ENCODE peak calls at places on chromosome 18, in six cellular contexts. L is small intestine, T is lung, E is pancreas, M is K562, R is spleen. W is an unnamed sample.

GRCh38 chr18:74499633-74500032 is 3.5 kb downstream of the CNDP2 start:
- DNase-seq in L (peak), T (peak), E (peak), M (peak), R (peak), W (peak)

GRCh38 chr18:33201509-33201926 is 239.0 kb downstream of the CCDC178 start:
- DNase-seq in L (peak), T (no peak), E (no peak), M (no peak), R (no peak), W (peak)

GRCh38 chr18:25915907-25916306 is 174.5 kb downstream of the SS18 start:
- DNase-seq in L (no peak), T (no peak), E (no peak), M (no peak), R (no peak), W (no peak)

GRCh38 chr18:11747731-11748130 is 58.7 kb downstream of the GNAL start:
- DNase-seq in L (no peak), T (no peak), E (no peak), M (no peak), R (no peak), W (no peak)

GRCh38 chr18:70493461-70493860 is 204.6 kb downstream of the SOCS6 start:
- DNase-seq in L (no peak), T (no peak), E (no peak), M (no peak), R (no peak), W (no peak)

GRCh38 chr18:78562446-78563020 is 417.1 kb upstream of the SALL3 start:
- DNase-seq in L (no peak), T (no peak), E (no peak), M (no peak), R (no peak), W (no peak)

GRCh38 chr18:76336241-76336640 is 158.8 kb downstream of the ZNF516 start:
- DNase-seq in L (no peak), T (no peak), E (no peak), M (no peak), R (no peak), W (no peak)

GRCh38 chr18:46916551-46917107 is 678 bp downstream of the PIAS2 start:
- DNase-seq in L (peak), T (no peak), E (no peak), M (no peak), R (no peak), W (peak)

GRCh38 chr18:58496231-58496630 is 132.7 kb downstream of the ALPK2 start:
- DNase-seq in L (no peak), T (no peak), E (no peak), M (no peak), R (no peak), W (no peak)

GRCh38 chr18:74453642-74454198 is 3.4 kb downstream of the DIPK1C start:
- DNase-seq in L (no peak), T (no peak), E (no peak), M (no peak), R (no peak), W (no peak)

GRCh38 chr18:8140841-8141501 is 468.3 kb upstream of the RAB12 start:
- DNase-seq in L (no peak), T (no peak), E (no peak), M (peak), R (no peak), W (no peak)

GRCh38 chr18:8142131-8142711 is 467.0 kb upstream of the RAB12 start:
- DNase-seq in L (no peak), T (no peak), E (no peak), M (peak), R (no peak), W (no peak)

GRCh38 chr18:8142932-8143331 is 466.3 kb upstream of the RAB12 start:
- DNase-seq in L (no peak), T (no peak), E (no peak), M (no peak), R (no peak), W (no peak)

GRCh38 chr18:8139127-8139591 is 470.1 kb upstream of the RAB12 start:
- DNase-seq in L (no peak), T (no peak), E (no peak), M (no peak), R (no peak), W (no peak)

DNA sequence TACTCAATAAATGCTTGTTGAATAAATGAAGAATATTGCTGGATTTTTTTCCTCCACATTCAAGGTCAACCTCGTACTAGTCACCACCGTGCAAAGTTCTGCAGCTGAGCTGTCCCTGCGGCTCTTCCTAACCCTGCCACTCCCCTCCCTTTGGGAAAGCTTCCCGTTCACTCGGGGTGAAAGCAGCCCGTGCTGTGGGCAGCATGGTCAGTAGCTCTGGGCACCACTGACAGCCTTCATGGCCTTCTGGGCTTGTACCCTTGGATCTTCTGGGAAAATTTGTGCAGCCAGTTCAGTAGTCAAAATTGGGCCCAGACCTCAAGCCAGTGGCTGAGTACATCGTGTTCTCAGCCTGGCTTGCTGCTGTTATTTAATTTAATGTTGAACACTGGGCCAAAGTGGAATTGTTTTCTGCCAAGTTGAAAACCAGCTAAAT is 469.2 kb upstream of the RAB12 start:
- DNase-seq in L (no peak), T (no peak), E (no peak), M (no peak), R (no peak), W (no peak)
- H3K27ac ChIP-seq in L (no peak), T (peak), E (no peak), M (no peak), R (no peak), W (peak)

DNA sequence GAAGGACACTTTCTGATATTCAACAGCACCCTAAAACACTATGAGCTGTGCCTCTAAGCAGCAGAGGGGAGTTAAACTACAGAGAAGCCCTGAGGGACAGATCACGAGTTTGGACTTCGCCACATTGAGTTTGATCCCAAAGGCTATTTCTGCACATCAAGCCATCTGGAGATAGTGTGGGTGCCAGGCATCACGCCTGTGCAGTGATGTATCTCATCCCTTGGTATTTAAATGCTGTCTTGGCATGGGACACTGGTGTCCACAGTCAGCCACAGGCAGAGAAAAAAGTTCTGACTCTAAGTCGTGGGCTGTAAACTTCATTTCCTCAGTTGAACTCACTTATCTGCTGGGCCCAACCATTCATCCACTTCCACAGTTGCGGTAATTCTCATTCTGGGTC is 742.3 kb upstream of the CELF4 start:
- DNase-seq in L (no peak), T (no peak), E (no peak), M (no peak), R (no peak), W (no peak)
- H3K27ac ChIP-seq in L (no peak), T (no peak), E (no peak), M (no peak), R (no peak), W (no peak)

DNA sequence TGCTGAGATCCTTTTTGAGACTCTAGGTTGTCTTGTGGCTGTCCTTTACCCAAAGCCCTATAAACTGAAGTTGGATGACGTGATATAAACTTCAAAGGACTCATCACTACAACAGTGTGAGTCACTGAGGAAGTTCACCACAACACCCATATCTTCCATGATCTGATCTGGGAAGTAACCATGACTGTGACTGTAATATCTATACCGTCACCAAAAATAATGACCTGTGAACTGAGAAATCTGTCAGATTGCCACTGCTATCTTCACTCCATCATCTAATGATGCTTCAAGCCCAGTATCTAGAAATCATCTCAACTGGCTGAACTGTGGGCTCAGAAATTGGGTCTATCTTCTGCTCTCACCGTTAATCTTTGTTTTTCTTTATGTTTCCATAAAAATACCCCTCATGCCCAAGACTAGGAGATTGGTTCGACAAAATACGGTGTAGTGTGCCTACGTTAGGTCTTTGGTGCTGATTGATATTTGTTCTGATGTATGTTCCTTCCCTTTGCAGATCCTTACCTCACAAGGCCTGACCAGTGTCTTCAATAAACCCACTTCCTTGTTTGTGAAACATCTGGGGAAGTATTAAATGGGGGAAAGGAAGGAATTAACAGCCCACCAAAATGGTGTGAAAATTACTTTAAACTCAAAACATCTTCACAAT is 78.2 kb downstream of the MYL12B start:
- DNase-seq in L (no peak), T (no peak), E (no peak), M (peak), R (no peak), W (no peak)
- H3K27ac ChIP-seq in L (no peak), T (no peak), E (no peak), M (peak), R (no peak), W (no peak)

GRCh38 chr18:31658670-31659573 is 25.5 kb downstream of the B4GALT6 start:
- DNase-seq in L (peak), T (no peak), E (no peak), M (no peak), R (no peak), W (no peak)
- H3K27ac ChIP-seq in L (peak), T (no peak), E (no peak), M (no peak), R (peak), W (no peak)

GRCh38 chr18:77374106-77374505 is 124.5 kb downstream of the GALR1 start:
- DNase-seq in L (no peak), T (no peak), E (no peak), M (no peak), R (no peak), W (no peak)
- H3K27ac ChIP-seq in L (no peak), T (no peak), E (no peak), M (no peak), R (no peak), W (no peak)